ENCODE peak calls at places on chromosomes 16 and 17, in nine cellular contexts. U is gastrocnemius medialis; W is Caki2; E is HTR-8/SVneo; X is left lung; D is foreskin keratinocyte; G is WTC11; F is sigmoid colon; H is stimulated activated CD4-positive, alpha-beta T cell treated with anti-CD3 and anti-CD28 coated beads, TNF-alpha, amount 100 ng/mL, for 4 hours. L is an unnamed sample.

GRCh38 chr17:18087610-18088491 is at the start of gene DRG2:
- DNase-seq in D (peak), E (peak), U (peak), W (peak), H (peak), X (peak), F (peak), G (peak), L (peak)

GRCh38 chr17:73309727-73310555 is 1.9 kb downstream of the CDC42EP4 start:
- DNase-seq in H (no peak), U (no peak), W (peak), G (no peak), D (no peak), X (no peak), F (no peak), E (no peak), L (peak)

GRCh38 chr16:19555938-19556778 is 655 bp downstream of the VPS35L start:
- DNase-seq in G (peak), F (no peak), H (no peak), W (peak), X (no peak), D (peak), E (no peak), U (no peak), L (peak)

GRCh38 chr16:11679941-11680911 is 12.0 kb downstream of the SNN start:
- DNase-seq in E (no peak), G (no peak), U (no peak), H (no peak), F (peak), D (no peak), X (no peak), W (no peak), L (no peak)

GRCh38 chr16:85402910-85403692 is 210.0 kb upstream of the GSE1 start:
- DNase-seq in U (peak), F (peak), G (peak), X (peak), H (no peak), E (no peak), D (no peak), W (no peak), L (peak)

GRCh38 chr17:50558091-50558490 is 2.4 kb upstream of the CACNA1G start:
- DNase-seq in G (no peak), H (no peak), X (no peak), F (no peak), E (no peak), W (no peak), U (no peak), D (no peak), L (no peak)

GRCh38 chr16:693364-693763 is 3.2 kb upstream of the WDR24 start:
- DNase-seq in G (no peak), H (no peak), X (no peak), E (no peak), W (no peak), D (no peak), U (no peak), F (no peak), L (no peak)

GRCh38 chr17:83200231-83200699 is 120.9 kb downstream of the METRNL start:
- DNase-seq in W (no peak), U (peak), G (peak), F (peak), D (no peak), X (peak), E (no peak), H (no peak), L (peak)

GRCh38 chr17:39927928-39928867 is 666 bp downstream of the LRRC3C start:
- DNase-seq in D (no peak), W (no peak), H (no peak), E (no peak), X (peak), G (peak), U (peak), F (peak), L (peak)